ENCODE peak calls at places on chromosome 6, in nine cellular contexts. One of them, this sample, is unnamed.

GRCh38 chr6:20313960-20314530 is 87.6 kb upstream of the E2F3 start:
- DNase-seq in stomach: no peak
- DNase-seq in GM12878: no peak
- DNase-seq in suprapubic skin: no peak
- DNase-seq in HepG2: no peak
- DNase-seq in H1: no peak
- DNase-seq in sigmoid colon: no peak
- DNase-seq in esophagus muscularis mucosa: no peak
- DNase-seq in upper lobe of left lung: no peak
- DNase-seq in this sample: no peak

GRCh38 chr6:35583893-35584688 is 71.4 kb upstream of the TULP1 start:
- DNase-seq in stomach: peak; percentile 73
- DNase-seq in GM12878: peak; percentile 37
- DNase-seq in suprapubic skin: no peak
- DNase-seq in HepG2: peak; percentile 78
- DNase-seq in H1: peak; percentile 23
- DNase-seq in sigmoid colon: peak; percentile 89
- DNase-seq in esophagus muscularis mucosa: no peak
- DNase-seq in upper lobe of left lung: no peak
- DNase-seq in this sample: peak; percentile 76

GRCh38 chr6:44177691-44178423 is 19.2 kb downstream of the CAPN11 start:
- DNase-seq in stomach: no peak
- DNase-seq in GM12878: no peak
- DNase-seq in suprapubic skin: no peak
- DNase-seq in HepG2: no peak
- DNase-seq in H1: no peak
- DNase-seq in sigmoid colon: peak; percentile 79
- DNase-seq in esophagus muscularis mucosa: no peak
- DNase-seq in upper lobe of left lung: no peak
- DNase-seq in this sample: peak; percentile 31

GRCh38 chr6:73985891-73986290 is 289.9 kb downstream of the CD109 start:
- DNase-seq in stomach: no peak
- DNase-seq in GM12878: no peak
- DNase-seq in suprapubic skin: no peak
- DNase-seq in HepG2: no peak
- DNase-seq in H1: peak; percentile 7
- DNase-seq in sigmoid colon: no peak
- DNase-seq in esophagus muscularis mucosa: no peak
- DNase-seq in upper lobe of left lung: no peak
- DNase-seq in this sample: no peak

GRCh38 chr6:36984581-36985383 is 1.2 kb downstream of the MTCH1 start:
- DNase-seq in stomach: no peak
- DNase-seq in GM12878: no peak
- DNase-seq in suprapubic skin: peak; percentile 74
- DNase-seq in HepG2: no peak
- DNase-seq in H1: peak; percentile 43
- DNase-seq in sigmoid colon: peak; percentile 86
- DNase-seq in esophagus muscularis mucosa: no peak
- DNase-seq in upper lobe of left lung: no peak
- DNase-seq in this sample: peak; percentile 48

GRCh38 chr6:158377866-158378265 is 65.6 kb downstream of the TULP4 start:
- DNase-seq in stomach: no peak
- DNase-seq in GM12878: no peak
- DNase-seq in suprapubic skin: no peak
- DNase-seq in HepG2: no peak
- DNase-seq in H1: no peak
- DNase-seq in sigmoid colon: no peak
- DNase-seq in esophagus muscularis mucosa: no peak
- DNase-seq in upper lobe of left lung: no peak
- DNase-seq in this sample: no peak

GRCh38 chr6:2794171-2794730 is 29.1 kb downstream of the WRNIP1 start:
- DNase-seq in stomach: no peak
- DNase-seq in GM12878: no peak
- DNase-seq in suprapubic skin: no peak
- DNase-seq in HepG2: no peak
- DNase-seq in H1: no peak
- DNase-seq in sigmoid colon: no peak
- DNase-seq in esophagus muscularis mucosa: peak; percentile 17
- DNase-seq in upper lobe of left lung: no peak
- DNase-seq in this sample: no peak

GRCh38 chr6:49552596-49552995 is 2.1 kb downstream of the C6orf141 start:
- DNase-seq in stomach: no peak
- DNase-seq in GM12878: no peak
- DNase-seq in suprapubic skin: no peak
- DNase-seq in HepG2: no peak
- DNase-seq in H1: no peak
- DNase-seq in sigmoid colon: no peak
- DNase-seq in esophagus muscularis mucosa: no peak
- DNase-seq in upper lobe of left lung: no peak
- DNase-seq in this sample: no peak

GRCh38 chr6:34598725-34599124 is 42.6 kb upstream of the SPDEF start:
- DNase-seq in stomach: no peak
- DNase-seq in GM12878: no peak
- DNase-seq in suprapubic skin: no peak
- DNase-seq in HepG2: no peak
- DNase-seq in H1: no peak
- DNase-seq in sigmoid colon: no peak
- DNase-seq in esophagus muscularis mucosa: no peak
- DNase-seq in upper lobe of left lung: no peak
- DNase-seq in this sample: no peak

GRCh38 chr6:11918021-11918738 is 93.9 kb upstream of the HIVEP1 start:
- DNase-seq in stomach: no peak
- DNase-seq in GM12878: no peak
- DNase-seq in suprapubic skin: no peak
- DNase-seq in HepG2: no peak
- DNase-seq in H1: no peak
- DNase-seq in sigmoid colon: no peak
- DNase-seq in esophagus muscularis mucosa: no peak
- DNase-seq in upper lobe of left lung: no peak
- DNase-seq in this sample: peak; percentile 44

GRCh38 chr6:11919771-11920440 is 92.2 kb upstream of the HIVEP1 start:
- DNase-seq in stomach: no peak
- DNase-seq in GM12878: no peak
- DNase-seq in suprapubic skin: no peak
- DNase-seq in HepG2: no peak
- DNase-seq in H1: no peak
- DNase-seq in sigmoid colon: no peak
- DNase-seq in esophagus muscularis mucosa: no peak
- DNase-seq in upper lobe of left lung: no peak
- DNase-seq in this sample: no peak

GRCh38 chr6:11920566-11920965 is 91.5 kb upstream of the HIVEP1 start:
- DNase-seq in stomach: no peak
- DNase-seq in GM12878: no peak
- DNase-seq in suprapubic skin: no peak
- DNase-seq in HepG2: no peak
- DNase-seq in H1: no peak
- DNase-seq in sigmoid colon: no peak
- DNase-seq in esophagus muscularis mucosa: no peak
- DNase-seq in upper lobe of left lung: no peak
- DNase-seq in this sample: no peak

GRCh38 chr6:11918739-11919605 is 93.1 kb upstream of the HIVEP1 start:
- DNase-seq in stomach: no peak
- DNase-seq in GM12878: no peak
- DNase-seq in suprapubic skin: no peak
- DNase-seq in HepG2: no peak
- DNase-seq in H1: no peak
- DNase-seq in sigmoid colon: no peak
- DNase-seq in esophagus muscularis mucosa: no peak
- DNase-seq in upper lobe of left lung: no peak
- DNase-seq in this sample: no peak

DNA sequence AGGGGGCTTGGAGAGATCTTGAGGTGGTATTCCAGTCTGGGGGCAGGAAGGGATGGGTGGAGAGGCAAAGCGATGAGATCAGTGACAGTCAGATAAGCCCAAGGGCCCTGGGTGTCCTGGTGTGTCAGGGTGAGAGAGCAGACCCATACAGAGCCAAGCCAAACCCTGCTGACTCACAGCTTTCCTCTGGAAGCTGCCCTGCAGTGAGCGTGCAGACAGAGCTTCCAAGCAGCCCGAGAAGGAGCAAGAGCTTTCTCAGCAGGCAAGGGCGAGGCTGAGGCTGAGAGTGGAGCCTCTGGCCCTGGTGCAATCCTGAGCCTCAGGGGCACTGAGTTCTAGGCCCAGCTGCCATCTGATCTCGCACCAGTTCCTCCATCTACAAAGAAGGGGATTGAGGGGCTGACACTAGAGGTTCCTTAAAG is 91.1 kb upstream of the HIVEP1 start:
- DNase-seq in stomach: peak; percentile 42
- DNase-seq in GM12878: no peak
- DNase-seq in suprapubic skin: peak; percentile 78
- DNase-seq in HepG2: no peak
- DNase-seq in H1: no peak
- DNase-seq in sigmoid colon: peak; percentile 75
- DNase-seq in esophagus muscularis mucosa: no peak
- DNase-seq in upper lobe of left lung: peak; percentile 14
- DNase-seq in this sample: peak; percentile 53
- TF ChIP-seq POLR2A in stomach: no peak
- TF ChIP-seq POLR2A in GM12878: no peak
- TF ChIP-seq POLR2A in suprapubic skin: no peak
- TF ChIP-seq POLR2A in HepG2: no peak
- TF ChIP-seq POLR2A in H1: no peak
- TF ChIP-seq POLR2A in sigmoid colon: no peak
- TF ChIP-seq POLR2A in esophagus muscularis mucosa: no peak
- TF ChIP-seq POLR2A in upper lobe of left lung: no peak
- TF ChIP-seq POLR2A in this sample: no peak

GRCh38 chr6:160431791-160432404 is 83.7 kb downstream of the SLC22A3 start:
- DNase-seq in stomach: no peak
- DNase-seq in GM12878: no peak
- DNase-seq in suprapubic skin: no peak
- DNase-seq in HepG2: no peak
- DNase-seq in H1: no peak
- DNase-seq in sigmoid colon: no peak
- DNase-seq in esophagus muscularis mucosa: peak; percentile 24
- DNase-seq in upper lobe of left lung: no peak
- DNase-seq in this sample: no peak

GRCh38 chr6:160430741-160431140 is 82.6 kb downstream of the SLC22A3 start:
- DNase-seq in stomach: no peak
- DNase-seq in GM12878: no peak
- DNase-seq in suprapubic skin: no peak
- DNase-seq in HepG2: no peak
- DNase-seq in H1: no peak
- DNase-seq in sigmoid colon: peak; percentile 73
- DNase-seq in esophagus muscularis mucosa: peak; percentile 87
- DNase-seq in upper lobe of left lung: no peak
- DNase-seq in this sample: no peak

GRCh38 chr6:160430203-160430602 is 82.0 kb downstream of the SLC22A3 start:
- DNase-seq in stomach: no peak
- DNase-seq in GM12878: no peak
- DNase-seq in suprapubic skin: no peak
- DNase-seq in HepG2: no peak
- DNase-seq in H1: no peak
- DNase-seq in sigmoid colon: peak; percentile 72
- DNase-seq in esophagus muscularis mucosa: peak; percentile 31
- DNase-seq in upper lobe of left lung: no peak
- DNase-seq in this sample: no peak

GRCh38 chr6:160428818-160429744 is 80.9 kb downstream of the SLC22A3 start:
- DNase-seq in stomach: no peak
- DNase-seq in GM12878: no peak
- DNase-seq in suprapubic skin: no peak
- DNase-seq in HepG2: no peak
- DNase-seq in H1: no peak
- DNase-seq in sigmoid colon: no peak
- DNase-seq in esophagus muscularis mucosa: peak; percentile 60
- DNase-seq in upper lobe of left lung: no peak
- DNase-seq in this sample: no peak

DNA sequence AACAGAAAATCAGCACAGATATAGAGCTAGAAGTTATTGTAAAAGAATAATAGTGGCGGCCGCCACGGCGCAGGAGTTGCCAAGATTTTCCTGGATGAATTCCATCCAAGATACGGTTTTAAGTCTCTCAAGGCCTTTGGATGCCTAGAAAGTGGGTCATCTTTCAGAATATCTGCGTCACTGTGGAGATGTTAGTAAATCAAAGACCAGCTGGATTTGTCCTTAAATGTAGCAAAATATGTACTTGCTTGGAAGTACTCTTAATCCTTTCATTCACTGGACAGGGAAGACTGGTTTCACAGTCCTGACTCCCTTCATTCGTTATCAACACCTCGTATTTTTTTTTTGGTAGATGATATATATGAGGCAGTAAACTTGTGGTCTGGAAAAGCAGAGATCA is 83.1 kb downstream of the SLC22A3 start:
- DNase-seq in stomach: peak; percentile 33
- DNase-seq in GM12878: no peak
- DNase-seq in suprapubic skin: peak; percentile 78
- DNase-seq in HepG2: no peak
- DNase-seq in H1: no peak
- DNase-seq in sigmoid colon: peak; percentile 88
- DNase-seq in esophagus muscularis mucosa: peak; percentile 92
- DNase-seq in upper lobe of left lung: no peak
- DNase-seq in this sample: peak; percentile 31
- TF ChIP-seq POLR2AphosphoS5 in stomach: peak; percentile 48
- TF ChIP-seq POLR2AphosphoS5 in GM12878: no peak
- TF ChIP-seq POLR2AphosphoS5 in suprapubic skin: no peak
- TF ChIP-seq POLR2AphosphoS5 in HepG2: no peak
- TF ChIP-seq POLR2AphosphoS5 in H1: no peak
- TF ChIP-seq POLR2AphosphoS5 in sigmoid colon: peak; percentile 85
- TF ChIP-seq POLR2AphosphoS5 in esophagus muscularis mucosa: peak; percentile 59
- TF ChIP-seq POLR2AphosphoS5 in upper lobe of left lung: no peak
- TF ChIP-seq POLR2AphosphoS5 in this sample: peak; percentile 81

DNA sequence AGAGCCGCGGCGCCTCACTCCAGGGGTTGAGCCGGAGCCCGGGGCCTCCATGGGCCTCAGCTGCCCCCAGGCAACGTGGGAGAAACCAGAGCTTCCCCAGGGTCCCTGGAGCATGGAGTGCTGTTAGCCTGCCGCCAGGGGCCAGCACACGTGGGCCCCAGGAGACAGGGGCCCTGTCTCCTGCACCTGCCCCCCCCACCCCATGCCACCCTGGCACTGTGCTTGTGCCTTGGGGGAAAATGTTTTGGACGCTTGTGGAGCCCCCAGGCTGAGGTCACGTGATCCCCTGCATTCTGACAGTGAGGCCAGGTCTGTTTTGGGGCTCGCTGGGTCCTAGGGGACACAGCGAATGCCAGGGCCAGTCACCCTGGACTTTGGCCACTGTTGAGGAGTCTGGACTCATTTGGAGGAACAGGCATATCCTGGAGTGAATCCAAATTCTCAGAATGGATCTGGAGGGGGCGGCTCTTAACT is 30.2 kb upstream of the MPC1 start:
- DNase-seq in stomach: no peak
- DNase-seq in GM12878: no peak
- DNase-seq in suprapubic skin: no peak
- DNase-seq in HepG2: no peak
- DNase-seq in H1: no peak
- DNase-seq in sigmoid colon: peak; percentile 51
- DNase-seq in esophagus muscularis mucosa: no peak
- DNase-seq in upper lobe of left lung: no peak
- DNase-seq in this sample: no peak
- TF ChIP-seq EP300 in stomach: no peak
- TF ChIP-seq EP300 in GM12878: no peak
- TF ChIP-seq EP300 in suprapubic skin: no peak
- TF ChIP-seq EP300 in HepG2: no peak
- TF ChIP-seq EP300 in H1: no peak
- TF ChIP-seq EP300 in sigmoid colon: no peak
- TF ChIP-seq EP300 in esophagus muscularis mucosa: no peak
- TF ChIP-seq EP300 in upper lobe of left lung: no peak
- TF ChIP-seq EP300 in this sample: no peak

DNA sequence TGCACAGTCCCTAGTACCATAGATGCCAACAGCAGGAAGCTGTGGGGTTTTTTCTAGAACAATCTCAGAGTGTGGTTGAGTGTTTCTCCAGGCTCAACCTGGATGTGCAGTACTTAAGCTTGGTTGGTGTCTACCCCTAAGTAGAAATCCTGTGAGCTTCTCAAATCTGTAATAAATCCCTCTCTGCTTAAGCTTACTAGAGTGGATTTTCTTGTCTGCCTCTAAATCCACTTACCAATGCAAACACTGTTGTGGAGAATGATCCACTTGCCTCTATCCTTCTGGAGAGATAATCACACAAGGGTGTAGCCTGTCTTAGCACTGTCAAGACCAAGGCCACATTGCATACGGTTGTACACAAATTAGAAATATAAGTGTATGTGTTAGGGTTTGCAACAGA is 43.3 kb upstream of the CLIC5 start:
- DNase-seq in stomach: no peak
- DNase-seq in GM12878: no peak
- DNase-seq in suprapubic skin: no peak
- DNase-seq in HepG2: no peak
- DNase-seq in H1: no peak
- DNase-seq in sigmoid colon: no peak
- DNase-seq in esophagus muscularis mucosa: no peak
- DNase-seq in upper lobe of left lung: no peak
- DNase-seq in this sample: no peak
- TF ChIP-seq POLR2A in stomach: no peak
- TF ChIP-seq POLR2A in GM12878: no peak
- TF ChIP-seq POLR2A in suprapubic skin: no peak
- TF ChIP-seq POLR2A in HepG2: no peak
- TF ChIP-seq POLR2A in H1: no peak
- TF ChIP-seq POLR2A in sigmoid colon: no peak
- TF ChIP-seq POLR2A in esophagus muscularis mucosa: no peak
- TF ChIP-seq POLR2A in upper lobe of left lung: no peak
- TF ChIP-seq POLR2A in this sample: no peak

This sample was measured in transverse colon.